ENCODE peak calls at places on chromosomes 2 and 18, in four cellular contexts. One of them, this sample, is unnamed.

GRCh38 chr2:198657520-198658121 is 800.1 kb downstream of the SATB2 start:
- DNase-seq in PC-3: peak; percentile 44
- DNase-seq in CD4-positive, alpha-beta T cell: no peak
- DNase-seq in left ventricle myocardium inferior: no peak
- DNase-seq in this sample: peak; percentile 9

GRCh38 chr2:100291152-100291970 is 30.9 kb downstream of the LONRF2 start:
- DNase-seq in CD4-positive, alpha-beta T cell: peak; percentile 21
- DNase-seq in PC-3: peak; percentile 92
- DNase-seq in left ventricle myocardium inferior: no peak
- DNase-seq in this sample: no peak

GRCh38 chr18:41457730-41458129 is 497.3 kb upstream of the PIK3C3 start:
- DNase-seq in CD4-positive, alpha-beta T cell: no peak
- DNase-seq in PC-3: no peak
- DNase-seq in left ventricle myocardium inferior: no peak
- DNase-seq in this sample: no peak

GRCh38 chr18:9017170-9017899 is 85.2 kb upstream of the NDUFV2 start:
- DNase-seq in left ventricle myocardium inferior: peak; percentile 73
- DNase-seq in CD4-positive, alpha-beta T cell: no peak
- DNase-seq in PC-3: peak; percentile 97
- DNase-seq in this sample: peak; percentile 22

GRCh38 chr2:127146071-127146725 is 39.2 kb upstream of the BIN1 start:
- DNase-seq in CD4-positive, alpha-beta T cell: no peak
- DNase-seq in left ventricle myocardium inferior: no peak
- DNase-seq in PC-3: no peak
- DNase-seq in this sample: no peak

GRCh38 chr2:212961255-212961654 is 190.2 kb downstream of the IKZF2 start:
- DNase-seq in PC-3: no peak
- DNase-seq in left ventricle myocardium inferior: no peak
- DNase-seq in CD4-positive, alpha-beta T cell: no peak
- DNase-seq in this sample: no peak

GRCh38 chr18:61333271-61333745 is at the start of gene CDH20:
- DNase-seq in CD4-positive, alpha-beta T cell: no peak
- DNase-seq in PC-3: no peak
- DNase-seq in left ventricle myocardium inferior: no peak
- DNase-seq in this sample: no peak

GRCh38 chr2:129314120-129314519 is 665.3 kb upstream of the RAB6C start:
- DNase-seq in left ventricle myocardium inferior: no peak
- DNase-seq in CD4-positive, alpha-beta T cell: no peak
- DNase-seq in PC-3: no peak
- DNase-seq in this sample: no peak

GRCh38 chr18:12637393-12637792 is 20.5 kb downstream of the SPIRE1 start:
- DNase-seq in left ventricle myocardium inferior: no peak
- DNase-seq in PC-3: peak; percentile 20
- DNase-seq in CD4-positive, alpha-beta T cell: no peak
- DNase-seq in this sample: no peak

GRCh38 chr18:1150344-1150743 is 245.7 kb downstream of the ADCYAP1 start:
- DNase-seq in left ventricle myocardium inferior: no peak
- DNase-seq in CD4-positive, alpha-beta T cell: no peak
- DNase-seq in PC-3: peak; percentile 43
- DNase-seq in this sample: no peak
- H3K27ac ChIP-seq in left ventricle myocardium inferior: no peak overlapping the region
- H3K27ac ChIP-seq in CD4-positive, alpha-beta T cell: no peak overlapping the region
- H3K27ac ChIP-seq in PC-3: no peak overlapping the region
- H3K27ac ChIP-seq in this sample: no peak overlapping the region

DNA sequence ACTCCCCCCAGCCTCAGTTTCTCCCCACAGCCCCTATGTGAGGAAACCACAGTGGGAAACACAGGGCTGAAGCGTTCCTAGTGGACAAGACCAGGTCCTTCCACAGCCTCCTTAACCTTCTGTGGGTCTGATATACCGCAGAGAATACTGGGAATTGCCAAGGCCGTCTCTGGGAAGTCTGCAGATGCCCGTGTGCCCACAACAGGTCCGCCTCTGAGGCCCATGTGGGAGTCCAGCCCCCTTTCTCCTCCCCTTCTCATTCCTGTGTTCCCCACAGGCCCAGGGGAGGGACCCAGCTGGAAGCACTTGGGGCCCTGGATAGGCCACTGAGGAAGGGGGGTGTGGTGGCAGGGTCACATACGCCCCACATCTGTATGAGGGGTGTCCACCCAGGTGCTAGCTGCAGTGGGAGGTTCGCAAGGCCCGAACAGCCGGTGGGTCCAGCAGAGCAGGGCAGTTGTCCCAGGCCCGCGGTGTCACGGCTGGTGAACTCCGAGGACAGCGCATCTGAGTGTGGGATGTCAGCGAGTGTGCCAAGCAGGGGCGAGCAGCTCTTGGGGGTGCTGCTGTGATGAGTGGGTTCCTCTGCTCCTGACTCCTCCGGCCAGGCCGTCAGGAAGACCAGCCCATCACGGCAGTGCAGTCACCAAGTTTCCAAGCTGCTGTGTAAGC is 2.4 kb upstream of the KCNIP3 start:
- DNase-seq in left ventricle myocardium inferior: no peak
- DNase-seq in CD4-positive, alpha-beta T cell: no peak
- DNase-seq in PC-3: no peak
- DNase-seq in this sample: no peak
- H3K9me3 ChIP-seq in left ventricle myocardium inferior: peaks cover 27% of the 10 kb centered on the region
- H3K9me3 ChIP-seq in CD4-positive, alpha-beta T cell: peaks cover 17% of the 10 kb centered on the region
- H3K9me3 ChIP-seq in PC-3: no peaks in the 10 kb centered on the region
- H3K9me3 ChIP-seq in this sample: no peaks in the 10 kb centered on the region

DNA sequence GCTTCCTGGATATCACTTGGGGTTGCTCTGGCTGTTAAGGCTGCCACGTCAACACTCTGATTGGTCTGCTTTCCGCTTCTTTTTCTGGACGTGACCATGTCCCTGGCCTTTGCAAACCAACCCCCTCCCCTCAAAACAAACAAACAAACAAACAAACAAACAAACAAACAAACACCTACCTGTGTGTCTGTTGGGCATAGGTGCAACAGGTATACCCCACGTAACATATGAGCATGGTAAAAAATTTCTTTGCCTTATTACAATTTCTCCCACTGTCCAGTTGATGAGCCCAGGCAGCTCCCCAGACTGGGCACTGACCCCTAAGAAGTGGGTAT is 80.6 kb downstream of the ADD2 start:
- DNase-seq in PC-3: no peak
- DNase-seq in CD4-positive, alpha-beta T cell: no peak
- DNase-seq in left ventricle myocardium inferior: no peak
- DNase-seq in this sample: no peak
- H3K27ac ChIP-seq in PC-3: no peak overlapping the region
- H3K27ac ChIP-seq in CD4-positive, alpha-beta T cell: no peak overlapping the region
- H3K27ac ChIP-seq in left ventricle myocardium inferior: no peak overlapping the region
- H3K27ac ChIP-seq in this sample: no peak overlapping the region

GRCh38 chr2:239479471-239479870 is 78.7 kb upstream of the HDAC4 start:
- DNase-seq in PC-3: no peak
- DNase-seq in CD4-positive, alpha-beta T cell: no peak
- DNase-seq in left ventricle myocardium inferior: no peak
- DNase-seq in this sample: no peak
- H3K9me3 ChIP-seq in PC-3: no peaks in the 10 kb centered on the region
- H3K9me3 ChIP-seq in CD4-positive, alpha-beta T cell: no peaks in the 10 kb centered on the region
- H3K9me3 ChIP-seq in left ventricle myocardium inferior: no peaks in the 10 kb centered on the region
- H3K9me3 ChIP-seq in this sample: no peaks in the 10 kb centered on the region

DNA sequence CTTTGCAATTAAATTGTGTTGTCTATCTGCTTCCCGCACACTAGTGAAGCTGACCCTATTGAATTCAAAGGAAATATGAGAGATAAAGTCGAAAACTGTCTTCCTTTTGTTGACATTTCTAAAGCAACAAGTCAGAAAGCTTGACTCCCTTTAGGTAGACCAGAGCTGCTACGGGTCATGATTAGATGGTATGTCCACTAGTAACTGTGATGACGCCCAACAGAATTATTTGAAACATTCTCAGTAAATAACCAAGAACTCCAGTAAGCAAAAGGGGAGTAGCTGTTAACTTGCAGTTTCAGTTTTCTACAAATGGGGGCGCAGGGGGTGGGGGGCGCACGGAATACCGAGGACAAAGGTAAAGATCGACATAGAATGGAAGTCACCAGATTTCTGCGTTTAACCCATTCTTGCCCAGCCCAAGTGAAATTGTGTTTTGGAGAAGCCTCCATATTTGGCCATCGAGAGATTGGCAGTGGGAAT is 56.4 kb downstream of the CRIM1 start:
- DNase-seq in PC-3: no peak
- DNase-seq in left ventricle myocardium inferior: no peak
- DNase-seq in CD4-positive, alpha-beta T cell: no peak
- DNase-seq in this sample: no peak
- H3K27ac ChIP-seq in PC-3: no peak overlapping the region
- H3K27ac ChIP-seq in left ventricle myocardium inferior: peak overlapping the region; percentile 62
- H3K27ac ChIP-seq in CD4-positive, alpha-beta T cell: no peak overlapping the region
- H3K27ac ChIP-seq in this sample: no peak overlapping the region

GRCh38 chr2:102147935-102148334 is 5.4 kb downstream of the IL1R1 start:
- DNase-seq in CD4-positive, alpha-beta T cell: no peak
- DNase-seq in left ventricle myocardium inferior: no peak
- DNase-seq in PC-3: no peak
- DNase-seq in this sample: no peak
- H3K9me3 ChIP-seq in CD4-positive, alpha-beta T cell: peaks cover 58% of the 10 kb centered on the region
- H3K9me3 ChIP-seq in left ventricle myocardium inferior: peaks cover 53% of the 10 kb centered on the region
- H3K9me3 ChIP-seq in PC-3: no peaks in the 10 kb centered on the region
- H3K9me3 ChIP-seq in this sample: no peaks in the 10 kb centered on the region

GRCh38 chr2:215712219-215712849 is 276.5 kb upstream of the FN1 start:
- DNase-seq in CD4-positive, alpha-beta T cell: no peak
- DNase-seq in left ventricle myocardium inferior: no peak
- DNase-seq in PC-3: no peak
- DNase-seq in this sample: no peak

GRCh38 chr2:215711484-215712034 is 275.7 kb upstream of the FN1 start:
- DNase-seq in CD4-positive, alpha-beta T cell: no peak
- DNase-seq in PC-3: peak; percentile 95
- DNase-seq in left ventricle myocardium inferior: no peak
- DNase-seq in this sample: no peak

GRCh38 chr2:215716971-215717370 is 281.1 kb upstream of the FN1 start:
- DNase-seq in CD4-positive, alpha-beta T cell: no peak
- DNase-seq in left ventricle myocardium inferior: no peak
- DNase-seq in PC-3: no peak
- DNase-seq in this sample: no peak

GRCh38 chr2:215713393-215713792 is 277.5 kb upstream of the FN1 start:
- DNase-seq in left ventricle myocardium inferior: no peak
- DNase-seq in PC-3: no peak
- DNase-seq in CD4-positive, alpha-beta T cell: no peak
- DNase-seq in this sample: no peak

GRCh38 chr2:215712850-215713230 is 277.0 kb upstream of the FN1 start:
- DNase-seq in left ventricle myocardium inferior: no peak
- DNase-seq in CD4-positive, alpha-beta T cell: no peak
- DNase-seq in PC-3: peak; percentile 49
- DNase-seq in this sample: no peak
- H3K27ac ChIP-seq in left ventricle myocardium inferior: peak overlapping the region; percentile 73
- H3K27ac ChIP-seq in CD4-positive, alpha-beta T cell: no peak overlapping the region
- H3K27ac ChIP-seq in PC-3: peak overlapping the region; percentile 68
- H3K27ac ChIP-seq in this sample: no peak overlapping the region